ENCODE peak calls at places on chromosomes 16 and 17, in four cellular contexts. I is IMR-90, N is A549, V is ovary. S is an unnamed sample.

GRCh38 chr17:8681175-8681949 is 50.8 kb upstream of the MYH10 start:
- DNase-seq in I (peak; percentile 65), N (no peak), V (no peak), S (no peak)

GRCh38 chr16:85518398-85519049 is 94.6 kb upstream of the GSE1 start:
- DNase-seq in I (no peak), N (no peak), V (no peak), S (no peak)

GRCh38 chr16:67966549-67967182 is 1.8 kb downstream of the SLC12A4 start:
- DNase-seq in I (no peak), N (no peak), V (no peak), S (no peak)

GRCh38 chr17:29711588-29712385 is 89.1 kb upstream of the CORO6 start:
- DNase-seq in I (no peak), N (no peak), V (no peak), S (no peak)

GRCh38 chr16:89827383-89828198 is 684 bp upstream of the SPIRE2 start:
- DNase-seq in I (peak; percentile 62), N (peak; percentile 40), V (peak; percentile 59), S (no peak)

GRCh38 chr17:78896834-78897638 is 6.0 kb downstream of the CEP295NL start:
- DNase-seq in I (no peak), N (no peak), V (no peak), S (no peak)

GRCh38 chr17:35760587-35760986 is at the start of gene C17orf50:
- DNase-seq in I (no peak), N (no peak), V (no peak), S (no peak)

GRCh38 chr17:3512512-3513171 is 36.8 kb downstream of the ASPA start:
- DNase-seq in I (peak; percentile 20), N (no peak), V (peak; percentile 81), S (peak; percentile 93)

GRCh38 chr17:78535285-78536197 is 41.7 kb downstream of the DNAH17 start:
- DNase-seq in I (no peak), N (no peak), V (no peak), S (no peak)

GRCh38 chr17:81655378-81656117 is 794 bp downstream of the PDE6G start:
- DNase-seq in I (no peak), N (no peak), V (no peak), S (no peak)

GRCh38 chr16:61146429-61146828 is 889.8 kb downstream of the CDH8 start:
- DNase-seq in I (no peak), N (no peak), V (no peak), S (no peak)

GRCh38 chr17:35821308-35821707 is 12.0 kb downstream of the TAF15 start:
- DNase-seq in I (no peak), N (no peak), V (no peak), S (no peak)

GRCh38 chr16:24132797-24133155 is 123.4 kb upstream of the CACNG3 start:
- DNase-seq in I (no peak), N (no peak), V (no peak), S (no peak)

GRCh38 chr17:49210158-49211029 is at the start of the genes ABI3 and GNGT2:
- DNase-seq in I (peak; percentile 55), N (no peak), V (peak; percentile 52), S (no peak)

GRCh38 chr16:1991135-1991551 is 1.4 kb downstream of the SYNGR3 start:
- DNase-seq in I (no peak), N (no peak), V (no peak), S (no peak)

GRCh38 chr17:48259710-48260291 is 152.2 kb downstream of the SNX11 start:
- DNase-seq in I (peak; percentile 45), N (peak; percentile 35), V (no peak), S (no peak)

GRCh38 chr17:55201609-55201932 is 63.2 kb upstream of the HLF start:
- DNase-seq in I (no peak), N (no peak), V (no peak), S (no peak)

GRCh38 chr17:522912-523311 is 170.3 kb upstream of the RPH3AL start:
- DNase-seq in I (no peak), N (no peak), V (no peak), S (no peak)

GRCh38 chr16:23148513-23149266 is 562 bp downstream of the USP31 start:
- DNase-seq in I (peak; percentile 22), N (peak; percentile 35), V (peak; percentile 84), S (peak; percentile 94)

GRCh38 chr17:72004476-72005331 is 116.1 kb upstream of the SOX9 start:
- DNase-seq in I (no peak), N (no peak), V (no peak), S (no peak)

GRCh38 chr17:40450175-40450574 is 6.9 kb downstream of the IGFBP4 start:
- DNase-seq in I (peak; percentile 45), N (peak; percentile 81), V (peak; percentile 55), S (no peak)
- TF ChIP-seq CTCF in I (peak; percentile 49), N (peak; percentile 76), V (peak; percentile 35), S (no peak)

GRCh38 chr16:72246423-72246822 is 74.5 kb upstream of the PMFBP1 start:
- DNase-seq in I (no peak), N (no peak), V (no peak), S (no peak)
- TF ChIP-seq POLR2A in I (no peak), N (no peak), V (no peak), S (no peak)

GRCh38 chr17:73524941-73525679 is 119.1 kb downstream of the SDK2 start:
- DNase-seq in I (no peak), N (no peak), V (no peak), S (no peak)
- TF ChIP-seq CTCF in I (no peak), N (no peak), V (no peak), S (no peak)

DNA sequence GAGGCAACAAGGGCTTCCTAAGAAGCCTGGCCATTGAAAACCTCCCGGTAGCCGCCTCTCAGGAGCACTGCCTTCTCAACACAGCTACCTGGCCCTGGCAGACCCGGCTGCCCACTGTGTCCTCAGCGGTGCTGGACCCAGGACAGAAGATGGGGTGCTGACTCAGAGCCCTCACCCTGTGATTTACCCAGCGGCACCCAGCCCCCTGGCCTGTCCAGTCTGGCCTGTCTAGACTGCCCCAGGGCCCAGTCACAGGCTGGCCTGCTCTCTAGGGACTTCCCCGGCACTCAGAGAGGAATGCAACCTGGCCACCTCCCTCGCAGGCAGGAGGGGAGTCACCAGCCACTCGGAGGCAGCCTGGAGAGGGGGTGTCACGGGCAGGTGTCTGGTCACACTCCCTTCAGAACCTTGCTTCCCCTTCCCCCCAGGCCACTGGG is 20.1 kb downstream of the PIEZO1 start:
- DNase-seq in I (peak; percentile 35), N (no peak), V (no peak), S (no peak)
- TF ChIP-seq POLR2A in I (no peak), N (no peak), V (no peak), S (no peak)

DNA sequence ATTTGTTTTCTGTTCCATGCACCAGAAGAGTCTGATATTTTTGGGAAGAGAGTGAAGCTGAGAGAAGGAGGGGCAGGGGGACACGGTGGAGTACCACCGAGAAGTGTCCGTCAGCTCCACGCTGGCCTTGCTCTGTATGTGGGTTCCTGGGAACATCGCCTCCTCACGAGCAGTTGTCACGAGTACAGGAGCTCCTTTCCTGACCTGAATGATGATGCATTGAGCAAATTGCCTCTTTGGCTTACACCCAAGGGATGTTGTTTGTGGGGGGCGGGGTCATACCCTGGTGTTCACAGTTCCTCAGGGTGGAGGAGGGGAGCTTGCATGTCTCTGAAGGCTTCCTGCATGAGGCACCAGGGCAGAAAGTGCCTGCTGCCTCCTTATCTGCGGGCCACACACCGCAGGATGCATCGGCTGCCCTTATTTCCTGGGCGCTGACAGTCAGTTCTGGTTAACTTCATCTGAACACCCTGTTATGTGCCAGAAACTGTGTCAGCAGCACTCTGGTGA is 36.2 kb downstream of the RGS9 start:
- DNase-seq in I (peak; percentile 55), N (peak; percentile 39), V (peak; percentile 44), S (no peak)
- TF ChIP-seq CTCF in I (no peak), N (no peak), V (no peak), S (no peak)

GRCh38 chr17:57461082-57461481 is 204.8 kb downstream of the MSI2 start:
- DNase-seq in I (peak; percentile 52), N (no peak), V (no peak), S (no peak)
- TF ChIP-seq POLR2A in I (no peak), N (no peak), V (no peak), S (no peak)

GRCh38 chr16:12992066-12992465 is 90.7 kb downstream of the SHISA9 start:
- DNase-seq in I (no peak), N (no peak), V (no peak), S (no peak)
- TF ChIP-seq CTCF in I (no peak), N (no peak), V (no peak), S (no peak)

S was measured in lower leg skin.